ENCODE peak calls at places on chromosomes 3 and 15, in four cellular contexts. One of them, this sample, is unnamed.
A peak's percentile ranks its signal among the peaks of the same experiment; 100 is the strongest.

GRCh38 chr3:46360904-46361303 is 7.0 kb downstream of the CCR2 start:
- DNase-seq in BE2C: no peak
- DNase-seq in endothelial cell of umbilical vein: no peak
- DNase-seq in MM.1S: no peak
- DNase-seq in this sample: no peak

GRCh38 chr3:81308296-81308695 is 453.1 kb downstream of the GBE1 start:
- DNase-seq in BE2C: no peak
- DNase-seq in endothelial cell of umbilical vein: peak; percentile 51
- DNase-seq in MM.1S: no peak
- DNase-seq in this sample: no peak

GRCh38 chr15:62757535-62757934 is 285.0 kb upstream of the TPM1 start:
- DNase-seq in BE2C: no peak
- DNase-seq in endothelial cell of umbilical vein: no peak
- DNase-seq in MM.1S: no peak
- DNase-seq in this sample: no peak

GRCh38 chr3:45145681-45146614 is at the start of gene CDCP1:
- DNase-seq in BE2C: no peak
- DNase-seq in endothelial cell of umbilical vein: no peak
- DNase-seq in MM.1S: no peak
- DNase-seq in this sample: no peak

GRCh38 chr3:95613993-95614392 is 1200.4 kb upstream of the EPHA6 start:
- DNase-seq in BE2C: no peak
- DNase-seq in endothelial cell of umbilical vein: no peak
- DNase-seq in MM.1S: no peak
- DNase-seq in this sample: no peak

GRCh38 chr3:150583028-150583427 is 20.1 kb upstream of the SELENOT start:
- DNase-seq in BE2C: no peak
- DNase-seq in endothelial cell of umbilical vein: no peak
- DNase-seq in MM.1S: peak; percentile 80
- DNase-seq in this sample: no peak

GRCh38 chr3:9430733-9431132 is 33.3 kb downstream of the SETD5 start:
- DNase-seq in BE2C: no peak
- DNase-seq in endothelial cell of umbilical vein: no peak
- DNase-seq in MM.1S: no peak
- DNase-seq in this sample: no peak

GRCh38 chr3:172449468-172450149 is 1.4 kb upstream of the GHSR start:
- DNase-seq in BE2C: no peak
- DNase-seq in endothelial cell of umbilical vein: peak; percentile 46
- DNase-seq in MM.1S: no peak
- DNase-seq in this sample: no peak

GRCh38 chr15:90883526-90883931 is 775 bp upstream of the FES start:
- DNase-seq in BE2C: no peak
- DNase-seq in endothelial cell of umbilical vein: peak; percentile 44
- DNase-seq in MM.1S: no peak
- DNase-seq in this sample: no peak

GRCh38 chr3:39250116-39250747 is 29.6 kb downstream of the CX3CR1 start:
- DNase-seq in BE2C: no peak
- DNase-seq in endothelial cell of umbilical vein: no peak
- DNase-seq in MM.1S: no peak
- DNase-seq in this sample: no peak

GRCh38 chr3:47912006-47912504 is 104.2 kb downstream of the MAP4 start:
- DNase-seq in BE2C: no peak
- DNase-seq in endothelial cell of umbilical vein: no peak
- DNase-seq in MM.1S: no peak
- DNase-seq in this sample: no peak

GRCh38 chr15:99248000-99248727 is 1.2 kb downstream of the TTC23 start:
- DNase-seq in BE2C: no peak
- DNase-seq in endothelial cell of umbilical vein: no peak
- DNase-seq in MM.1S: no peak
- DNase-seq in this sample: no peak

GRCh38 chr3:153268564-153269279 is 106.7 kb downstream of the RAP2B start:
- DNase-seq in BE2C: no peak
- DNase-seq in endothelial cell of umbilical vein: no peak
- DNase-seq in MM.1S: no peak
- DNase-seq in this sample: no peak
- H3K4me3 ChIP-seq in BE2C: no peak overlapping the region
- H3K4me3 ChIP-seq in endothelial cell of umbilical vein: no peak overlapping the region
- H3K4me3 ChIP-seq in MM.1S: no peak overlapping the region
- H3K4me3 ChIP-seq in this sample: no peak overlapping the region

DNA sequence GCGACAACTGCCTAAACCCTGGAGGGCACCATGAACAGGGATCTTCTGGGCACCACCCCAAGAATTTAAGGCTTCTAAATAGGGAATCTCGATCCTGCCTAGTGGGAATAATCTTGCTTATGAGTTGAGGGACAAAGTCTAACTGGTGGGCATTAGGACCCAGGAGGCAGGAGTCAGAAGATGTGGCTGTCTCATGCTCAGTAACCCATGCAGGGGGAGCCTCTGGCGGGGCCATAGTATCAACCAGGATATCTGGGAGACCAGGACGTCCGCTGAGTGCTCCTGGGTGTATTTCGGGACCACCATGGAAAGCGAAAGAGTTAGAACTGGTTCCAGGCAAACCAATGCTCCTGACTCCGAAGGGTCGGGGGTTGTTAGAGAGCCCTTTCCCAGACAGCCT is 356.1 kb downstream of the OTOL1 start:
- DNase-seq in BE2C: no peak
- DNase-seq in endothelial cell of umbilical vein: no peak
- DNase-seq in MM.1S: no peak
- DNase-seq in this sample: no peak
- H3K4me3 ChIP-seq in BE2C: no peak overlapping the region
- H3K4me3 ChIP-seq in endothelial cell of umbilical vein: no peak overlapping the region
- H3K4me3 ChIP-seq in MM.1S: no peak overlapping the region
- H3K4me3 ChIP-seq in this sample: no peak overlapping the region

DNA sequence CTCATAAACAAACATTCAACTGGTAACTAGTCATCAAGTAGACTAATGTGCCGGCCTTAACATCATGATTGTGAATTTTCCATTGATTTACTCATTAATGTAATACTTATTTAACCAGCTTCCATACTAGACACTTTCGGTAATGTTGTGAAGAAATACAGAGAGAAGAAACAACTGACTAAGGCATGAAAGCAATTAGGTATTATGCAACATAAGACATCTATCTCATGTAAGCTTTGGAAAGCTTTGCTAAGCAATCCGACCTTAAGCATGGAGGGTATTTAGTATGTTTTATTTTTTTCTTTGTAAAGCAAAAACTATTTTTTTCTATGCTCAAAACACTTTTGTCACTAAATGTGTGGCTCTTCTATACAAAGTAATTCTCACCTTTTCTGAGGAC is 108.1 kb downstream of the IL1RAP start:
- DNase-seq in BE2C: no peak
- DNase-seq in endothelial cell of umbilical vein: no peak
- DNase-seq in MM.1S: no peak
- DNase-seq in this sample: no peak
- H3K4me3 ChIP-seq in BE2C: no peak overlapping the region
- H3K4me3 ChIP-seq in endothelial cell of umbilical vein: no peak overlapping the region
- H3K4me3 ChIP-seq in MM.1S: no peak overlapping the region
- H3K4me3 ChIP-seq in this sample: no peak overlapping the region

GRCh38 chr3:147049901-147050300 is 356.4 kb downstream of the ZIC4 start:
- DNase-seq in BE2C: no peak
- DNase-seq in endothelial cell of umbilical vein: no peak
- DNase-seq in MM.1S: no peak
- DNase-seq in this sample: no peak
- H3K4me3 ChIP-seq in BE2C: no peak overlapping the region
- H3K4me3 ChIP-seq in endothelial cell of umbilical vein: no peak overlapping the region
- H3K4me3 ChIP-seq in MM.1S: no peak overlapping the region
- H3K4me3 ChIP-seq in this sample: no peak overlapping the region

GRCh38 chr15:82062479-82062878 is 16.7 kb upstream of the MEX3B start:
- DNase-seq in BE2C: no peak
- DNase-seq in endothelial cell of umbilical vein: no peak
- DNase-seq in MM.1S: no peak
- DNase-seq in this sample: no peak

GRCh38 chr15:82064824-82065223 is 19.0 kb upstream of the MEX3B start:
- DNase-seq in BE2C: no peak
- DNase-seq in endothelial cell of umbilical vein: peak; percentile 21
- DNase-seq in MM.1S: no peak
- DNase-seq in this sample: no peak

GRCh38 chr15:82060817-82061216 is 15.0 kb upstream of the MEX3B start:
- DNase-seq in BE2C: no peak
- DNase-seq in endothelial cell of umbilical vein: no peak
- DNase-seq in MM.1S: no peak
- DNase-seq in this sample: no peak

GRCh38 chr15:82066455-82066854 is 20.6 kb upstream of the MEX3B start:
- DNase-seq in BE2C: no peak
- DNase-seq in endothelial cell of umbilical vein: no peak
- DNase-seq in MM.1S: no peak
- DNase-seq in this sample: no peak

DNA sequence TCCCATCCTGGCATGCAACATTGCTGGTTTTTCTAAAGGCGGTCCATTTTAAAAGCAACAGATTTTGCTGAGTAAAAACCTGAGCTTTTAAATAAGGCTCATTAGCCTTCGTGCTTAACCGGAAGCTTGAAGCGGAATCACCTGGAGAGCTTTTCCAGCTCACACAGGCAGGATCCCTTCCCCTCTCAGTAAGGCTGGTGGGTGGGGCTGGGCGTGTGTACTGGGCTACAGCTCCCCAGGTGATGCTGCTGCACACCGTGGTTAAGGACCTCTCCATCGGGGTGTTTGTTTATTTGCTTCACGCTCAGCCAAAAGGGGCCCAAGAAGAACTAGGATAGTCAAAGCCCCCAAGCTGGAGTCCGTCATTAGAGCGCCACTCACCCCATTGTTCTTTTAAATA is 17.2 kb upstream of the MEX3B start:
- DNase-seq in BE2C: no peak
- DNase-seq in endothelial cell of umbilical vein: no peak
- DNase-seq in MM.1S: no peak
- DNase-seq in this sample: no peak
- H3K4me3 ChIP-seq in BE2C: no peak overlapping the region
- H3K4me3 ChIP-seq in endothelial cell of umbilical vein: no peak overlapping the region
- H3K4me3 ChIP-seq in MM.1S: no peak overlapping the region
- H3K4me3 ChIP-seq in this sample: no peak overlapping the region

GRCh38 chr15:33200903-33201302 is 6.4 kb upstream of the FMN1 start:
- DNase-seq in BE2C: no peak
- DNase-seq in endothelial cell of umbilical vein: no peak
- DNase-seq in MM.1S: no peak
- DNase-seq in this sample: no peak

GRCh38 chr15:33197636-33198035 is 3.1 kb upstream of the FMN1 start:
- DNase-seq in BE2C: no peak
- DNase-seq in endothelial cell of umbilical vein: no peak
- DNase-seq in MM.1S: no peak
- DNase-seq in this sample: no peak

GRCh38 chr15:33204087-33204486 is 9.6 kb upstream of the FMN1 start:
- DNase-seq in BE2C: no peak
- DNase-seq in endothelial cell of umbilical vein: no peak
- DNase-seq in MM.1S: no peak
- DNase-seq in this sample: no peak

GRCh38 chr15:33200444-33200843 is 5.9 kb upstream of the FMN1 start:
- DNase-seq in BE2C: no peak
- DNase-seq in endothelial cell of umbilical vein: no peak
- DNase-seq in MM.1S: no peak
- DNase-seq in this sample: no peak

GRCh38 chr15:33201376-33202189 is 7.1 kb upstream of the FMN1 start:
- DNase-seq in BE2C: peak; percentile 88
- DNase-seq in endothelial cell of umbilical vein: peak; percentile 21
- DNase-seq in MM.1S: peak; percentile 85
- DNase-seq in this sample: no peak
- H3K4me3 ChIP-seq in BE2C: peak overlapping the region; percentile 0
- H3K4me3 ChIP-seq in endothelial cell of umbilical vein: no peak overlapping the region
- H3K4me3 ChIP-seq in MM.1S: peak overlapping the region; percentile 38
- H3K4me3 ChIP-seq in this sample: peak overlapping the region; percentile 15

GRCh38 chr3:126212629-126213375 is 32.4 kb upstream of the ALDH1L1 start:
- DNase-seq in BE2C: peak; percentile 75
- DNase-seq in endothelial cell of umbilical vein: peak; percentile 47
- DNase-seq in MM.1S: no peak
- DNase-seq in this sample: peak; percentile 12
- H3K4me3 ChIP-seq in BE2C: peak overlapping the region; percentile 69
- H3K4me3 ChIP-seq in endothelial cell of umbilical vein: no peak overlapping the region
- H3K4me3 ChIP-seq in MM.1S: peak overlapping the region; percentile 57
- H3K4me3 ChIP-seq in this sample: peak overlapping the region; percentile 36

DNA sequence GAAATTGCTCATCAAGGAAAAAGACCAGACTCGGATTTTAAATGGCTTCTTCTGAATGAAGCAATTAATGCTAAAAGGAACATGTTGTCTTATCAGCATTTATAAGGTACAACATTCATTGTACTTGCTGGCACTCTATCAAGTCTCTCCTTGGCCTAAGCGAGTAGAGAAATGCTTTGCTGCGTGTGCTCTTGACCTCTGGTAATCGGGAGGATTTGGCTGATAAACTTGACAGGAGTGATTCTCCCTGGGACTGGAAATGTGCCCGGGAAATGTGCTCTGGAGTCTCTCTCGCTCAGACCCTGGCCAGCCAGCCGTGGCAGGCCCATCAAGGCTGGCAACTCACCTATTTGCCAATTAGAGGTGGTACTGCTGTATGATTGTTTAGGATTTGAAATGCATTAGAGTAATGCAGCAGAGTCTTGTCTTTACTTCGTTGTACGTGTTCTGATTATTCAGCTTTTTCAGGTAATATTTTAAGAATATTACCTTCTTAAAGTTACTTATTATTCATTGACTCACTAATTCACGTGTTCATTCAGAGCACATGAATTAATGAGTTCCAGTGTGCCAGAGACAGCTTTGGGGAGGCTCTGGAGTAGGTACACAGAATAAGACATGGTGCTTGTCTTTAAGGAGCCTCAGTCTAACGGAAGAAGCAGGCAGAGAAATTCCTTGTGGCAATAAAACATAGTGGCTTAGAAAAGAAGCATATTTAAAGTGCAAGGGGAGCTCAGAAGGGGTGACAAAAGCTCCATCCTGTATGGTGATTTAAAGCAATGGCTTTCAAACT is 48.0 kb upstream of the TPRG1 start:
- DNase-seq in BE2C: peak; percentile 90
- DNase-seq in endothelial cell of umbilical vein: no peak
- DNase-seq in MM.1S: no peak
- DNase-seq in this sample: no peak
- H3K4me3 ChIP-seq in BE2C: peak overlapping the region; percentile 30
- H3K4me3 ChIP-seq in endothelial cell of umbilical vein: no peak overlapping the region
- H3K4me3 ChIP-seq in MM.1S: no peak overlapping the region
- H3K4me3 ChIP-seq in this sample: no peak overlapping the region

This sample was measured in Jurkat, Clone E6-1.